ENCODE peak calls at places on chromosomes 7 and 10, in nine cellular contexts. One of them, this sample, is unnamed.

GRCh38 chr7:28708033-28708451 is 250.1 kb downstream of the TRIL start:
- DNase-seq in GM23248: peak
- DNase-seq in right cardiac atrium: peak
- DNase-seq in AG04450: no peak
- DNase-seq in cardiac fibroblast: peak
- DNase-seq in left ventricle myocardium inferior: no peak
- DNase-seq in coronary artery: no peak
- DNase-seq in mesendoderm: peak
- DNase-seq in BE2C: no peak
- DNase-seq in this sample: peak

GRCh38 chr7:115357213-115357999 is 435.5 kb downstream of the MDFIC start:
- DNase-seq in GM23248: peak
- DNase-seq in right cardiac atrium: no peak
- DNase-seq in AG04450: peak
- DNase-seq in cardiac fibroblast: peak
- DNase-seq in left ventricle myocardium inferior: no peak
- DNase-seq in coronary artery: no peak
- DNase-seq in mesendoderm: no peak
- DNase-seq in BE2C: no peak
- DNase-seq in this sample: peak

GRCh38 chr10:122140941-122141623 is 130.0 kb upstream of the BTBD16 start:
- DNase-seq in GM23248: peak
- DNase-seq in right cardiac atrium: peak
- DNase-seq in AG04450: peak
- DNase-seq in cardiac fibroblast: peak
- DNase-seq in left ventricle myocardium inferior: peak
- DNase-seq in coronary artery: peak
- DNase-seq in mesendoderm: peak
- DNase-seq in BE2C: peak
- DNase-seq in this sample: peak

GRCh38 chr7:27739914-27740448 is at the start of gene TAX1BP1:
- DNase-seq in GM23248: peak
- DNase-seq in right cardiac atrium: peak
- DNase-seq in AG04450: peak
- DNase-seq in cardiac fibroblast: peak
- DNase-seq in left ventricle myocardium inferior: peak
- DNase-seq in coronary artery: peak
- DNase-seq in mesendoderm: peak
- DNase-seq in BE2C: peak
- DNase-seq in this sample: peak

GRCh38 chr7:127588697-127589482 is 679 bp downstream of the ARF5 start:
- DNase-seq in GM23248: peak
- DNase-seq in right cardiac atrium: peak
- DNase-seq in AG04450: peak
- DNase-seq in cardiac fibroblast: peak
- DNase-seq in left ventricle myocardium inferior: peak
- DNase-seq in coronary artery: no peak
- DNase-seq in mesendoderm: peak
- DNase-seq in BE2C: peak
- DNase-seq in this sample: no peak

GRCh38 chr10:32299354-32299980 is 47.5 kb downstream of the EPC1 start:
- DNase-seq in GM23248: no peak
- DNase-seq in right cardiac atrium: no peak
- DNase-seq in AG04450: no peak
- DNase-seq in cardiac fibroblast: no peak
- DNase-seq in left ventricle myocardium inferior: no peak
- DNase-seq in coronary artery: no peak
- DNase-seq in mesendoderm: no peak
- DNase-seq in BE2C: no peak
- DNase-seq in this sample: no peak

GRCh38 chr10:98242823-98243222 is 25.2 kb downstream of the LOXL4 start:
- DNase-seq in GM23248: peak
- DNase-seq in right cardiac atrium: no peak
- DNase-seq in AG04450: no peak
- DNase-seq in cardiac fibroblast: peak
- DNase-seq in left ventricle myocardium inferior: no peak
- DNase-seq in coronary artery: no peak
- DNase-seq in mesendoderm: peak
- DNase-seq in BE2C: no peak
- DNase-seq in this sample: no peak

GRCh38 chr7:45924283-45924682 is 3.2 kb upstream of the IGFBP3 start:
- DNase-seq in GM23248: peak
- DNase-seq in right cardiac atrium: peak
- DNase-seq in AG04450: no peak
- DNase-seq in cardiac fibroblast: peak
- DNase-seq in left ventricle myocardium inferior: no peak
- DNase-seq in coronary artery: no peak
- DNase-seq in mesendoderm: no peak
- DNase-seq in BE2C: no peak
- DNase-seq in this sample: peak

GRCh38 chr10:26739087-26739631 is 41.7 kb downstream of the PDSS1 start:
- DNase-seq in GM23248: no peak
- DNase-seq in right cardiac atrium: no peak
- DNase-seq in AG04450: no peak
- DNase-seq in cardiac fibroblast: no peak
- DNase-seq in left ventricle myocardium inferior: no peak
- DNase-seq in coronary artery: no peak
- DNase-seq in mesendoderm: no peak
- DNase-seq in BE2C: no peak
- DNase-seq in this sample: no peak

GRCh38 chr10:78456649-78457400 is 423.2 kb downstream of the RPS24 start:
- DNase-seq in GM23248: no peak
- DNase-seq in right cardiac atrium: peak
- DNase-seq in AG04450: no peak
- DNase-seq in cardiac fibroblast: peak
- DNase-seq in left ventricle myocardium inferior: no peak
- DNase-seq in coronary artery: no peak
- DNase-seq in mesendoderm: no peak
- DNase-seq in BE2C: no peak
- DNase-seq in this sample: no peak

GRCh38 chr10:35447693-35448407 is 111.5 kb downstream of the CCNY start:
- DNase-seq in GM23248: peak
- DNase-seq in right cardiac atrium: peak
- DNase-seq in AG04450: no peak
- DNase-seq in cardiac fibroblast: peak
- DNase-seq in left ventricle myocardium inferior: no peak
- DNase-seq in coronary artery: no peak
- DNase-seq in mesendoderm: peak
- DNase-seq in BE2C: peak
- DNase-seq in this sample: no peak

GRCh38 chr10:103493911-103494877 is 689 bp downstream of the NEURL1 start:
- DNase-seq in GM23248: peak
- DNase-seq in right cardiac atrium: peak
- DNase-seq in AG04450: no peak
- DNase-seq in cardiac fibroblast: no peak
- DNase-seq in left ventricle myocardium inferior: no peak
- DNase-seq in coronary artery: no peak
- DNase-seq in mesendoderm: no peak
- DNase-seq in BE2C: no peak
- DNase-seq in this sample: no peak

GRCh38 chr7:90715067-90715466 is 118.9 kb downstream of the CDK14 start:
- DNase-seq in GM23248: no peak
- DNase-seq in right cardiac atrium: no peak
- DNase-seq in AG04450: no peak
- DNase-seq in cardiac fibroblast: no peak
- DNase-seq in left ventricle myocardium inferior: no peak
- DNase-seq in coronary artery: no peak
- DNase-seq in mesendoderm: no peak
- DNase-seq in BE2C: no peak
- DNase-seq in this sample: no peak

GRCh38 chr7:7127773-7128172 is 54.6 kb upstream of the C1GALT1 start:
- DNase-seq in GM23248: no peak
- DNase-seq in right cardiac atrium: no peak
- DNase-seq in AG04450: no peak
- DNase-seq in cardiac fibroblast: no peak
- DNase-seq in left ventricle myocardium inferior: no peak
- DNase-seq in coronary artery: no peak
- DNase-seq in mesendoderm: no peak
- DNase-seq in BE2C: no peak
- DNase-seq in this sample: no peak

GRCh38 chr10:130048081-130048480 is 62.5 kb downstream of the C10orf143 start:
- DNase-seq in GM23248: no peak
- DNase-seq in right cardiac atrium: no peak
- DNase-seq in AG04450: no peak
- DNase-seq in cardiac fibroblast: no peak
- DNase-seq in left ventricle myocardium inferior: no peak
- DNase-seq in coronary artery: peak
- DNase-seq in mesendoderm: no peak
- DNase-seq in BE2C: no peak
- DNase-seq in this sample: no peak

DNA sequence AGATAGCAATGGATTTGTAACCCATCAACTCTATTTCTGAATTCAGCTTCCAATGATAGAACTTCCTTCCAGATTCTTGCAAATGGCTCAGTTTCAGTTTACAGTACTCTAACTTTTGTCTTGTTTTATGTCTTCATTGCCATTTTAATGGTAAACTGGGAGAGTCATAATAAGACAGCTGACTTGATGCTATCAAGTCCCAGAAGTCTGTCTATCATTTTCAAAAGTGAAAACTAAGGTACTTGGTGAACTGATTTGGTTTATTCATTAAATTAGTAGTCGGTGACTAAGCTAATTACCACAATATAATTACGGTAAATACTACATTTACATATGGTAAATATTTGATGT is 25.0 kb downstream of the RTKN2 start:
- DNase-seq in GM23248: no peak
- DNase-seq in right cardiac atrium: no peak
- DNase-seq in AG04450: no peak
- DNase-seq in cardiac fibroblast: no peak
- DNase-seq in left ventricle myocardium inferior: no peak
- DNase-seq in coronary artery: no peak
- DNase-seq in mesendoderm: no peak
- DNase-seq in BE2C: no peak
- DNase-seq in this sample: no peak
- H3K4me3 ChIP-seq in GM23248: peak
- H3K4me3 ChIP-seq in right cardiac atrium: no peak
- H3K4me3 ChIP-seq in AG04450: peak
- H3K4me3 ChIP-seq in cardiac fibroblast: peak
- H3K4me3 ChIP-seq in left ventricle myocardium inferior: peak
- H3K4me3 ChIP-seq in coronary artery: peak
- H3K4me3 ChIP-seq in mesendoderm: no peak
- H3K4me3 ChIP-seq in BE2C: peak
- H3K4me3 ChIP-seq in this sample: peak

GRCh38 chr7:140541513-140542192 is 62.3 kb upstream of the MKRN1 start:
- DNase-seq in GM23248: peak
- DNase-seq in right cardiac atrium: peak
- DNase-seq in AG04450: peak
- DNase-seq in cardiac fibroblast: peak
- DNase-seq in left ventricle myocardium inferior: peak
- DNase-seq in coronary artery: no peak
- DNase-seq in mesendoderm: peak
- DNase-seq in BE2C: peak
- DNase-seq in this sample: peak
- H3K4me3 ChIP-seq in GM23248: peak
- H3K4me3 ChIP-seq in right cardiac atrium: no peak
- H3K4me3 ChIP-seq in AG04450: peak
- H3K4me3 ChIP-seq in cardiac fibroblast: no peak
- H3K4me3 ChIP-seq in left ventricle myocardium inferior: peak
- H3K4me3 ChIP-seq in coronary artery: peak
- H3K4me3 ChIP-seq in mesendoderm: no peak
- H3K4me3 ChIP-seq in BE2C: peak
- H3K4me3 ChIP-seq in this sample: peak

GRCh38 chr10:93071674-93072224 is 1.9 kb upstream of the CYP26A1 start:
- DNase-seq in GM23248: peak
- DNase-seq in right cardiac atrium: peak
- DNase-seq in AG04450: no peak
- DNase-seq in cardiac fibroblast: no peak
- DNase-seq in left ventricle myocardium inferior: no peak
- DNase-seq in coronary artery: no peak
- DNase-seq in mesendoderm: peak
- DNase-seq in BE2C: no peak
- DNase-seq in this sample: no peak

GRCh38 chr10:93069245-93069561 is 4.5 kb upstream of the CYP26A1 start:
- DNase-seq in GM23248: no peak
- DNase-seq in right cardiac atrium: no peak
- DNase-seq in AG04450: no peak
- DNase-seq in cardiac fibroblast: no peak
- DNase-seq in left ventricle myocardium inferior: no peak
- DNase-seq in coronary artery: no peak
- DNase-seq in mesendoderm: no peak
- DNase-seq in BE2C: no peak
- DNase-seq in this sample: no peak

GRCh38 chr10:93071177-93071472 is 2.6 kb upstream of the CYP26A1 start:
- DNase-seq in GM23248: no peak
- DNase-seq in right cardiac atrium: no peak
- DNase-seq in AG04450: no peak
- DNase-seq in cardiac fibroblast: no peak
- DNase-seq in left ventricle myocardium inferior: no peak
- DNase-seq in coronary artery: no peak
- DNase-seq in mesendoderm: no peak
- DNase-seq in BE2C: no peak
- DNase-seq in this sample: no peak

GRCh38 chr10:93072225-93072712 is 1.4 kb upstream of the CYP26A1 start:
- DNase-seq in GM23248: peak
- DNase-seq in right cardiac atrium: no peak
- DNase-seq in AG04450: no peak
- DNase-seq in cardiac fibroblast: no peak
- DNase-seq in left ventricle myocardium inferior: no peak
- DNase-seq in coronary artery: no peak
- DNase-seq in mesendoderm: no peak
- DNase-seq in BE2C: no peak
- DNase-seq in this sample: no peak

GRCh38 chr10:93070378-93071176 is 3.1 kb upstream of the CYP26A1 start:
- DNase-seq in GM23248: no peak
- DNase-seq in right cardiac atrium: no peak
- DNase-seq in AG04450: no peak
- DNase-seq in cardiac fibroblast: no peak
- DNase-seq in left ventricle myocardium inferior: no peak
- DNase-seq in coronary artery: no peak
- DNase-seq in mesendoderm: no peak
- DNase-seq in BE2C: no peak
- DNase-seq in this sample: no peak
- H3K4me3 ChIP-seq in GM23248: no peak
- H3K4me3 ChIP-seq in right cardiac atrium: no peak
- H3K4me3 ChIP-seq in AG04450: no peak
- H3K4me3 ChIP-seq in cardiac fibroblast: no peak
- H3K4me3 ChIP-seq in left ventricle myocardium inferior: no peak
- H3K4me3 ChIP-seq in coronary artery: no peak
- H3K4me3 ChIP-seq in mesendoderm: no peak
- H3K4me3 ChIP-seq in BE2C: no peak
- H3K4me3 ChIP-seq in this sample: no peak

DNA sequence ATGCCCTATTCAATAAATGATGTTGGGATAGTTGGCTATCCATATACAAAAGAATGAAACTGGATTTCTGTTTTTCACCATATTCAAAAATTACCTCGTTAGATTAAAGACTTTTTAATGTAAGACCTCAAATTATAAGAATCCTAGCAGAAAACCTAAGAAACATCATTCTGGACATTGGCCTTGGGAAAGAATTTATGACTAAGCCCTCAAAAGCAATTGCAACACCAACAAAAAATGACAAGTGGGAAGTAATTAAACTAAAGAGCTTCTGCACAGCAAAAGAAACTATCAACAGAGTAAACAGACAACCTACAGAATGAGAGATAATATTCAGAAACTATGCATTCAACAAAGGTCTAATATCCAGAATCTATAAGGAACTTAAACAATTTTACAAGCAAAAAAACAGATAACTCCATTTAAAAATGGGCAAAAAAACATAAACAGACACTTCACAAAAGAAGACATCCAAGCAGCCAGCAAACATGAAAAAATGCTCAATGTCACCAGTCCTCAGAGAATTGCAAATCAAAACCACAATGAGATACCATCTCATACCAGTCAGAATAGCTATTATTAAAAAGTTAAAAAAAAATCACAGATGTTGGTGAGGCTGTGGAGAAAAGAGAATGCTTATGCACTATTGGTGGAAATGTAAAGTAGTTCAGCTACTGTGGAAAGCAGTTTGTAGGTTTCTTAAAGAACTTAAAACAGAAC is 309.8 kb downstream of the AHR start:
- DNase-seq in GM23248: peak
- DNase-seq in right cardiac atrium: no peak
- DNase-seq in AG04450: no peak
- DNase-seq in cardiac fibroblast: peak
- DNase-seq in left ventricle myocardium inferior: no peak
- DNase-seq in coronary artery: no peak
- DNase-seq in mesendoderm: no peak
- DNase-seq in BE2C: no peak
- DNase-seq in this sample: no peak
- H3K4me3 ChIP-seq in GM23248: peak
- H3K4me3 ChIP-seq in right cardiac atrium: no peak
- H3K4me3 ChIP-seq in AG04450: no peak
- H3K4me3 ChIP-seq in cardiac fibroblast: no peak
- H3K4me3 ChIP-seq in left ventricle myocardium inferior: no peak
- H3K4me3 ChIP-seq in coronary artery: no peak
- H3K4me3 ChIP-seq in mesendoderm: no peak
- H3K4me3 ChIP-seq in BE2C: no peak
- H3K4me3 ChIP-seq in this sample: no peak